ENCODE peak calls at places on chromosome 1, in seven cellular contexts. F, Z, N, A, G, S and C are unnamed samples.

GRCh38 chr1:232428036-232428600 is 201.8 kb downstream of the SIPA1L2 start:
- DNase-seq in N (no peak), S (no peak), G (no peak), Z (no peak), F (no peak), A (no peak), C (no peak)

GRCh38 chr1:91885331-91885715 is 628 bp downstream of the TGFBR3 start:
- DNase-seq in S (peak; percentile 46), N (peak; percentile 54), G (no peak), Z (peak; percentile 37), A (no peak), F (peak; percentile 8), C (peak; percentile 30)

GRCh38 chr1:7565099-7565750 is 205.9 kb upstream of the VAMP3 start:
- DNase-seq in S (no peak), G (no peak), Z (no peak), N (no peak), A (no peak), F (no peak), C (no peak)

GRCh38 chr1:112316254-112316653 is 79.8 kb upstream of the CTTNBP2NL start:
- DNase-seq in S (no peak), N (no peak), Z (no peak), A (no peak), G (no peak), F (no peak), C (no peak)

GRCh38 chr1:204460346-204460745 is 34.3 kb downstream of the PIK3C2B start:
- DNase-seq in S (no peak), G (no peak), F (no peak), Z (no peak), N (no peak), A (no peak), C (no peak)

GRCh38 chr1:193031431-193031830 is 27.7 kb downstream of the UCHL5 start:
- DNase-seq in S (no peak), G (peak; percentile 26), F (no peak), N (peak; percentile 36), A (no peak), Z (no peak), C (peak; percentile 8)

GRCh38 chr1:117842408-117843170 is 86.8 kb downstream of the GDAP2 start:
- DNase-seq in Z (peak; percentile 33), F (no peak), S (no peak), N (peak; percentile 35), A (no peak), G (no peak), C (no peak)

GRCh38 chr1:81439046-81439823 is 361.5 kb upstream of the ADGRL2 start:
- DNase-seq in G (no peak), F (no peak), A (no peak), N (no peak), Z (no peak), S (no peak), C (no peak)

GRCh38 chr1:1212780-1213152 is 1.2 kb downstream of the TNFRSF4 start:
- DNase-seq in N (no peak), F (no peak), A (no peak), S (no peak), G (no peak), Z (no peak), C (no peak)

GRCh38 chr1:14366361-14367018 is 232.0 kb upstream of the KAZN start:
- DNase-seq in G (no peak), S (no peak), A (no peak), Z (no peak), F (no peak), N (no peak), C (peak; percentile 56)

GRCh38 chr1:88774151-88774556 is 90.1 kb downstream of the PKN2 start:
- DNase-seq in S (no peak), A (no peak), Z (no peak), G (peak; percentile 84), N (peak; percentile 18), F (no peak), C (peak; percentile 84)

GRCh38 chr1:24759492-24759891 is 14.2 kb downstream of the CLIC4 start:
- DNase-seq in Z (no peak), F (no peak), S (no peak), G (no peak), A (no peak), N (no peak), C (no peak)

GRCh38 chr1:151327903-151328674 is 873 bp upstream of the PI4KB start:
- DNase-seq in F (peak; percentile 55), Z (peak; percentile 41), G (no peak), N (no peak), A (no peak), S (peak; percentile 36), C (no peak)